ENCODE peak calls at places on chromosome 9, in four cellular contexts. W, R, N and L are unnamed samples.

GRCh38 chr9:4666042-4666699 is at the start of gene SPATA6L:
- DNase-seq in W (peak; percentile 29), R (peak; percentile 45), N (no peak), L (peak; percentile 51)

GRCh38 chr9:109488791-109489492 is 9.2 kb downstream of the PTPN3 start:
- DNase-seq in W (no peak), R (no peak), N (no peak), L (no peak)

GRCh38 chr9:90921104-90921503 is 119.5 kb downstream of the SYK start:
- DNase-seq in N (no peak), R (no peak), W (no peak), L (no peak)

GRCh38 chr9:130122465-130122864 is 49.7 kb upstream of the NCS1 start:
- DNase-seq in R (no peak), N (no peak), W (no peak), L (no peak)

GRCh38 chr9:16012621-16013020 is 459.8 kb downstream of the CCDC171 start:
- DNase-seq in R (peak; percentile 79), N (no peak), W (no peak), L (no peak)

GRCh38 chr9:120873512-120873911 is 3.5 kb downstream of the PHF19 start:
- DNase-seq in W (peak; percentile 99), R (no peak), N (peak; percentile 95), L (peak; percentile 90)

GRCh38 chr9:119091074-119091473 is 278.2 kb downstream of the BRINP1 start:
- DNase-seq in R (no peak), N (no peak), W (no peak), L (no peak)

GRCh38 chr9:114138537-114138936 is 16.8 kb upstream of the COL27A1 start:
- DNase-seq in R (no peak), N (no peak), W (no peak), L (no peak)

GRCh38 chr9:87100001-87100400 is 152.7 kb upstream of the GAS1 start:
- DNase-seq in N (no peak), R (no peak), W (no peak), L (no peak)

GRCh38 chr9:128051932-128052734 is 15.0 kb downstream of the NAIF1 start:
- DNase-seq in R (no peak), N (no peak), W (no peak), L (no peak)

GRCh38 chr9:96554326-96554725 is 65.3 kb downstream of the CDC14B start:
- DNase-seq in R (peak; percentile 43), W (no peak), N (no peak), L (no peak)

GRCh38 chr9:2307480-2307879 is 292.3 kb downstream of the SMARCA2 start:
- DNase-seq in W (no peak), R (peak; percentile 33), N (no peak), L (peak; percentile 23)

GRCh38 chr9:70130266-70130665 is 86.6 kb downstream of the MAMDC2 start:
- DNase-seq in R (no peak), N (no peak), W (no peak), L (no peak)

GRCh38 chr9:88400021-88400420 is 11.8 kb downstream of the SPIN1 start:
- DNase-seq in R (peak; percentile 92), W (no peak), N (no peak), L (peak; percentile 44)

GRCh38 chr9:104286792-104287191 is 192.7 kb downstream of the SMC2 start:
- DNase-seq in N (no peak), W (no peak), R (no peak), L (no peak)

GRCh38 chr9:5186416-5187169 is 1.2 kb upstream of the INSL6 start:
- DNase-seq in R (peak; percentile 73), W (peak; percentile 69), N (peak; percentile 25), L (peak; percentile 79)

GRCh38 chr9:21609506-21609905 is 127.4 kb upstream of the IFNE start:
- DNase-seq in N (no peak), W (no peak), R (no peak), L (no peak)

GRCh38 chr9:9142001-9142400 is 1342.4 kb upstream of the DMAC1 start:
- DNase-seq in W (peak; percentile 30), N (peak; percentile 10), R (no peak), L (peak; percentile 27)

GRCh38 chr9:129832957-129833356 is 2.1 kb downstream of the C9orf78 start:
- DNase-seq in N (no peak), R (peak; percentile 20), W (no peak), L (no peak)

GRCh38 chr9:124708633-124709032 is 62.5 kb downstream of the NR6A1 start:
- DNase-seq in N (no peak), R (peak; percentile 85), W (no peak), L (peak; percentile 74)

GRCh38 chr9:99071313-99072039 is 33.4 kb upstream of the TGFBR1 start:
- DNase-seq in N (no peak), R (peak; percentile 48), W (no peak), L (no peak)

GRCh38 chr9:127938298-127938690 is 640 bp upstream of the DPM2 start:
- DNase-seq in R (no peak), W (peak; percentile 58), N (no peak), L (peak; percentile 76)

GRCh38 chr9:69249337-69249736 is 75.3 kb downstream of the TJP2 start:
- DNase-seq in R (peak; percentile 4), W (no peak), N (no peak), L (no peak)

GRCh38 chr9:123383512-123384170 is 27.6 kb downstream of the CRB2 start:
- DNase-seq in W (no peak), R (no peak), N (no peak), L (no peak)

GRCh38 chr9:73470766-73471165 is 319.1 kb downstream of the ANXA1 start:
- DNase-seq in W (no peak), N (no peak), R (no peak), L (no peak)

GRCh38 chr9:134049772-134050588 is 17.8 kb downstream of the BRD3 start:
- DNase-seq in N (no peak), W (no peak), R (no peak), L (no peak)

GRCh38 chr9:33458444-33458843 is 11.1 kb upstream of the AQP3 start:
- DNase-seq in W (no peak), N (no peak), R (peak; percentile 46), L (peak; percentile 80)

GRCh38 chr9:94860678-94861588 is 134.4 kb downstream of the AOPEP start:
- DNase-seq in W (no peak), N (no peak), R (peak; percentile 89), L (no peak)

GRCh38 chr9:86713970-86714369 is 233.3 kb downstream of the GAS1 start:
- DNase-seq in W (no peak), N (no peak), R (peak; percentile 36), L (no peak)

GRCh38 chr9:76701441-76702031 is 62.7 kb upstream of the PCA3 start:
- DNase-seq in N (no peak), R (no peak), W (no peak), L (no peak)

GRCh38 chr9:127935765-127936221 is 1.9 kb downstream of the DPM2 start:
- DNase-seq in W (no peak), R (peak; percentile 41), N (no peak), L (no peak)

GRCh38 chr9:91101598-91102168 is 260.0 kb downstream of the AUH start:
- DNase-seq in W (no peak), N (no peak), R (no peak), L (peak; percentile 45)

GRCh38 chr9:95497772-95498171 is 19.0 kb downstream of the PTCH1 start:
- DNase-seq in R (peak; percentile 77), W (no peak), N (no peak), L (no peak)

GRCh38 chr9:111900934-111901612 is 4.5 kb downstream of the UGCG start:
- DNase-seq in N (no peak), W (no peak), R (no peak), L (no peak)

GRCh38 chr9:77751341-77752091 is 103.4 kb upstream of the GNA14 start:
- DNase-seq in R (peak; percentile 81), N (no peak), W (peak; percentile 45), L (peak; percentile 81)

GRCh38 chr9:93672622-93673270 is 96.4 kb downstream of the PHF2 start:
- DNase-seq in R (no peak), N (no peak), W (no peak), L (no peak)

GRCh38 chr9:19583890-19584289 is 175.1 kb downstream of the ACER2 start:
- DNase-seq in W (no peak), N (no peak), R (no peak), L (peak; percentile 14)
- H3K9ac ChIP-seq in W (no peak overlapping the region), N (no peak overlapping the region), R (no peak overlapping the region), L (no peak overlapping the region)

DNA sequence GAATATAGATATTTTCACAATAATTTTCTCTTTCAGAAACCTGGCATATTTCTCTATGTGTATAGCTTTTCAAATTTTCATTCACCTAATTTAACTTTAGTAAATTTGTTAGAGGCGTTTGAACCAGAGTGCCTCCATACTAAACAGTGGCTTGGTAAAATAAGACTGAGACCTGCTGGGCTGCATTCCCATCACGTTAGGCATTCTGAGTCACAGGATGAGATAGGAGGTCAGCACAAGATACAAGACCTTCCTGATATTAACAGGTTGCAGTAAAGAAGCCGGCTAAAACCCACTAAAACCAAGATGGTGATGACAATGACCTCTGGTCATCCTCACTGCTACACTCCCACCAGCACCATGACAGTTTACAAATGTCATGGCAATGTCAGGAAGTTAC is 13.7 kb downstream of the RNF38 start:
- DNase-seq in N (no peak), R (no peak), W (no peak), L (peak; percentile 56)
- H4K5ac ChIP-seq in N (no peak overlapping the region), R (no peak overlapping the region), W (no peak overlapping the region), L (no peak overlapping the region)

GRCh38 chr9:137814841-137815240 is 62.7 kb upstream of the CACNA1B start:
- DNase-seq in N (no peak), W (no peak), R (no peak), L (no peak)
- H3K9ac ChIP-seq in N (no peak overlapping the region), W (no peak overlapping the region), R (no peak overlapping the region), L (no peak overlapping the region)

GRCh38 chr9:92295240-92295790 is 1.8 kb upstream of the IARS1 start:
- DNase-seq in W (no peak), N (no peak), R (no peak), L (peak; percentile 66)
- H4K5ac ChIP-seq in W (no peak overlapping the region), N (no peak overlapping the region), R (peak overlapping the region; percentile 43), L (no peak overlapping the region)

GRCh38 chr9:135850737-135851136 is 56.6 kb downstream of the CAMSAP1 start:
- DNase-seq in W (no peak), N (no peak), R (peak; percentile 48), L (peak; percentile 92)
- H3K9ac ChIP-seq in W (no peak overlapping the region), N (no peak overlapping the region), R (no peak overlapping the region), L (no peak overlapping the region)

GRCh38 chr9:133008824-133009223 is 22.0 kb upstream of the GTF3C5 start:
- DNase-seq in N (no peak), W (no peak), R (no peak), L (no peak)

GRCh38 chr9:133008406-133008805 is 22.4 kb upstream of the GTF3C5 start:
- DNase-seq in R (no peak), W (no peak), N (no peak), L (no peak)

GRCh38 chr9:133006731-133007352 is 24.0 kb upstream of the GTF3C5 start:
- DNase-seq in W (no peak), R (no peak), N (no peak), L (no peak)

GRCh38 chr9:133005957-133006356 is 24.8 kb upstream of the GTF3C5 start:
- DNase-seq in W (no peak), N (no peak), R (no peak), L (no peak)

GRCh38 chr9:133009906-133010582 is 20.8 kb upstream of the GTF3C5 start:
- DNase-seq in R (no peak), W (no peak), N (no peak), L (no peak)
- H4K5ac ChIP-seq in R (no peak overlapping the region), W (no peak overlapping the region), N (no peak overlapping the region), L (no peak overlapping the region)